ENCODE peak calls at places on chromosomes 2 and 18, in five cellular contexts. J is spleen, V is AG04450, M is dorsolateral prefrontal cortex, L is uterus. U is an unnamed sample.

GRCh38 chr2:172242968-172243367 is 140.3 kb upstream of the DLX2 start:
- DNase-seq in J (no peak), V (no peak), M (no peak), L (no peak), U (peak)

GRCh38 chr2:165164201-165164600 is 39.6 kb downstream of the SCN3A start:
- DNase-seq in J (no peak), V (no peak), M (no peak), L (no peak), U (no peak)

GRCh38 chr2:136492901-136493300 is 272.4 kb upstream of the THSD7B start:
- DNase-seq in J (no peak), V (no peak), M (no peak), L (no peak), U (no peak)

GRCh38 chr2:232315049-232315922 is 63.3 kb upstream of the ALPP start:
- DNase-seq in J (peak), V (peak), M (peak), L (peak), U (peak)

GRCh38 chr2:30628341-30628740 is 178.9 kb downstream of the CAPN13 start:
- DNase-seq in J (no peak), V (no peak), M (no peak), L (no peak), U (peak)

GRCh38 chr18:50080932-50081560 is 113.9 kb downstream of the MYO5B start:
- DNase-seq in J (no peak), V (no peak), M (no peak), L (no peak), U (no peak)

GRCh38 chr2:182952741-182953450 is 85.4 kb downstream of the NCKAP1 start:
- DNase-seq in J (no peak), V (no peak), M (no peak), L (no peak), U (peak)

GRCh38 chr2:231904161-231904611 is 22.0 kb downstream of the NPPC start:
- DNase-seq in J (peak), V (no peak), M (no peak), L (no peak), U (no peak)

GRCh38 chr2:19217203-19217602 is 141.2 kb downstream of the OSR1 start:
- DNase-seq in J (no peak), V (peak), M (no peak), L (no peak), U (no peak)

GRCh38 chr2:237298323-237299118 is 115.4 kb downstream of the COL6A3 start:
- DNase-seq in J (no peak), V (no peak), M (no peak), L (peak), U (peak)

GRCh38 chr2:175017618-175018414 is 12.6 kb upstream of the CHN1 start:
- DNase-seq in J (no peak), V (no peak), M (no peak), L (no peak), U (peak)

GRCh38 chr18:9137168-9138066 is 836 bp downstream of the ANKRD12 start:
- DNase-seq in J (peak), V (peak), M (no peak), L (peak), U (peak)

GRCh38 chr18:44715245-44715644 is 34.6 kb downstream of the SETBP1 start:
- DNase-seq in J (no peak), V (no peak), M (no peak), L (peak), U (peak)

GRCh38 chr2:43083710-43084698 is 142.4 kb downstream of the ZFP36L2 start:
- DNase-seq in J (no peak), V (no peak), M (peak), L (peak), U (peak)

GRCh38 chr2:30229596-30229995 is 1.7 kb upstream of the LBH start:
- DNase-seq in J (no peak), V (no peak), M (no peak), L (no peak), U (no peak)

GRCh38 chr2:238462782-238463396 is 36.2 kb downstream of the ASB1 start:
- DNase-seq in J (no peak), V (peak), M (no peak), L (no peak), U (peak)

GRCh38 chr2:187475499-187476248 is 27.6 kb upstream of the CALCRL start:
- DNase-seq in J (no peak), V (no peak), M (no peak), L (no peak), U (no peak)

DNA sequence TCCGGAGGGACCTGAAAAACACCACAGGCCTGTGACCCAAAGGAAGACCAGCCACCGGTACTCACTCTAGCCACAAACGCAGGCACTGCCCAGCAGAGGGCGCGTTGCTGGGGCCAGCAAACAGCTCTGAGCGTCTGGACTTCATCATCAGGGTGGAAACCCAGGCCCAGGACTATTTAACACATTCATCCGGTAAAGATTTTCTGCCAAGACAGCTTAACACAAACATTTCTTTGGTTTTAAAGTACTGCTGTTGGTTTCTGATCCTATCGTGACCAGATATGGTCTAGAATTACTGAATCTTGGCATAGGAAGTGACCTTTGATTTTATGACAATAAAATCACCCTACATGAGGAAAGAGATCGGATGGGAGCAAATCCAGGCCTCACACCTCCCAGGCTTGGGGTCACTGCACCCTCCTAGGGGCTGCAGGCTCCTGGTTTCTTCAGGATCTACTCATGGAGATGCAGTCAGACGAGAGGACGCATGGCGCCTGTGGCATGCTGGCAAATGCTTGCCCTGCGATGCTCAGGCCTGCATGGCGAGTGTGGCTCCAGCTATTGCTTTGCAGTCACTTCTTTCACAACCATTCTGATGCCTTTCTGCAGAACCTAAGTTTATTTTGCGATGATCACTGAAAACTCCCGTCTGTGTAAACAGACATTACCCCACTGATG is 130.4 kb downstream of the COL4A4 start:
- DNase-seq in J (peak), V (peak), M (no peak), L (no peak), U (peak)
- TF ChIP-seq CTCF in J (peak), V (peak), M (peak), L (no peak), U (peak)

GRCh38 chr18:75638597-75639467 is 211.3 kb upstream of the SMIM21 start:
- DNase-seq in J (no peak), V (peak), M (peak), L (no peak), U (peak)

GRCh38 chr18:75635096-75635495 is 207.6 kb upstream of the SMIM21 start:
- DNase-seq in J (no peak), V (no peak), M (no peak), L (no peak), U (no peak)

GRCh38 chr18:75638223-75638596 is 210.7 kb upstream of the SMIM21 start:
- DNase-seq in J (no peak), V (peak), M (no peak), L (no peak), U (peak)

GRCh38 chr18:75643083-75643482 is 215.6 kb upstream of the SMIM21 start:
- DNase-seq in J (no peak), V (no peak), M (no peak), L (no peak), U (no peak)

DNA sequence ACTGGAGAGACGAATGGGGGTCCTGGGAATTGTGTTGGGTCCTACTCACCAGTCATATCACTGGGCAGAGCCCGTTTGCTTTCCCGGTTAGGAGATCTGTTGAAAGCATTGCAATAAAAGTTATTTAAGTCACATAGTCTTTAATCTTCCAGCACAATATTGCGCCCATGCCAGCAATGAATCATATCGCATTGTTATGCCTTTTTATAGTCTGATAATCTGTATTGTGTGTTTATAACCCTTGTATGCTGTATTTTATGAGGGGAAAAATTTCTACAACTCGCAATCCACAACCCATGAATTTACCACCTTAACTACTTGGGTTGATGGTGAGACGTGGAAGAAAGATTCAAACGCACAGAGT is 211.9 kb upstream of the SMIM21 start:
- DNase-seq in J (no peak), V (no peak), M (no peak), L (no peak), U (no peak)
- H3K4me3 ChIP-seq in J (no peak), V (no peak), M (no peak), L (no peak), U (peak)

DNA sequence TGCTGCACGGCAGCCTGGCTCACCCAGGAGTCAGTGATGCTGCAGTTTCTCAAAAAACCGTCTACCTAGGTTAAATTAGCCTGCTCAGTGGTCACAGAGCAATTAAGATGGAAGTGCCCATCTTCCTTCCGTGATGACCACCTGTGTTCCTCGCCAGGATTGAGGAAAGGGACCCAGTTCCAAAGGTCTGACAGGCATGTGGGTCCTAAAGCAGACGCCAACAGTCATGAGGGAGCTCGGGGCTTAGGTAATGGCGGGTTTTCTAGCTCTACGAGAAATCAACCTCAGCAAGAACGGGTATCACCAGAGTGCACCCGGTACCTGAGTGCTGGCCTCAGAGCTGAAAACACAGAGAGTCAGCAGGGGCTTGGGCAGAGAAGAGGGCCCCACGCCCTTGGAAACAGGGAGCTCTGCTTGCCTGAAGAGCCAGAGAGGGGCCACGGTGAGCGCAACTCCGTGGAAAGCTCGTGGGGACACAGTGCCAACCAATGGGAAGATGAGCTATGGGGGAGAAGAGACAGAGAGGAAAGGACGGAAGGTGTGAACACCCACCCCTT is 34.3 kb upstream of the DNMT3A start:
- DNase-seq in J (peak), V (no peak), M (peak), L (no peak), U (no peak)
- TF ChIP-seq CTCF in J (no peak), V (no peak), M (no peak), L (no peak), U (no peak)

GRCh38 chr2:69635426-69635825 is 8.1 kb downstream of the AAK1 start:
- DNase-seq in J (no peak), V (no peak), M (no peak), L (no peak), U (no peak)

GRCh38 chr2:69638630-69639029 is 4.9 kb downstream of the AAK1 start:
- DNase-seq in J (no peak), V (no peak), M (no peak), L (no peak), U (no peak)

GRCh38 chr2:69639246-69639645 is 4.3 kb downstream of the AAK1 start:
- DNase-seq in J (no peak), V (no peak), M (no peak), L (no peak), U (no peak)

GRCh38 chr2:69636395-69636794 is 7.1 kb downstream of the AAK1 start:
- DNase-seq in J (no peak), V (no peak), M (no peak), L (no peak), U (no peak)

GRCh38 chr2:69637923-69638322 is 5.6 kb downstream of the AAK1 start:
- DNase-seq in J (no peak), V (no peak), M (no peak), L (no peak), U (no peak)
- H3K4me3 ChIP-seq in J (no peak), V (no peak), M (no peak), L (no peak), U (no peak)